ENCODE peak calls at places on chromosomes 12 and 14, in four cellular contexts. D is transverse colon, T is A549, H is ovary. R is an unnamed sample.

GRCh38 chr12:3752096-3752709 is 706 bp downstream of the CRACR2A start:
- DNase-seq in D (peak), T (no peak), H (peak), R (peak)

GRCh38 chr14:100406505-100407131 is 83.5 kb downstream of the SLC25A47 start:
- DNase-seq in D (peak), T (peak), H (no peak), R (peak)

GRCh38 chr14:103909531-103910261 is 18.6 kb upstream of the TDRD9 start:
- DNase-seq in D (no peak), T (no peak), H (no peak), R (no peak)

GRCh38 chr14:52356025-52356424 is 41.9 kb downstream of the PTGER2 start:
- DNase-seq in D (peak), T (peak), H (no peak), R (no peak)

GRCh38 chr14:99675951-99676350 is 8.1 kb upstream of the CYP46A1 start:
- DNase-seq in D (no peak), T (no peak), H (no peak), R (no peak)

GRCh38 chr12:42568952-42569916 is 20.3 kb downstream of the PRICKLE1 start:
- DNase-seq in D (no peak), T (peak), H (no peak), R (no peak)

GRCh38 chr14:69643430-69644200 is 32.2 kb downstream of the SUSD6 start:
- DNase-seq in D (peak), T (peak), H (no peak), R (peak)

GRCh38 chr14:74909911-74910310 is 13.1 kb downstream of the RPS6KL1 start:
- DNase-seq in D (no peak), T (no peak), H (no peak), R (no peak)

GRCh38 chr12:1911598-1912575 is 6.6 kb downstream of the CACNA2D4 start:
- DNase-seq in D (no peak), T (no peak), H (no peak), R (peak)

GRCh38 chr14:94412671-94413638 is 24.6 kb upstream of the SERPINA1 start:
- DNase-seq in D (no peak), T (peak), H (no peak), R (peak)

GRCh38 chr14:82045339-82045738 is 511.7 kb upstream of the SEL1L start:
- DNase-seq in D (no peak), T (no peak), H (no peak), R (no peak)

GRCh38 chr14:55731247-55731872 is 151.4 kb downstream of the KTN1 start:
- DNase-seq in D (no peak), T (no peak), H (no peak), R (no peak)

GRCh38 chr14:95489163-95489887 is 27.1 kb downstream of the SYNE3 start:
- DNase-seq in D (no peak), T (no peak), H (no peak), R (no peak)

GRCh38 chr14:28681681-28682080 is 84.9 kb upstream of the FOXG1 start:
- DNase-seq in D (no peak), T (no peak), H (no peak), R (no peak)

GRCh38 chr12:7078163-7078562 is 14.1 kb downstream of the C1R start:
- DNase-seq in D (no peak), T (peak), H (no peak), R (no peak)

GRCh38 chr14:103624860-103625259 is 4.2 kb upstream of the KLC1 start:
- DNase-seq in D (peak), T (peak), H (no peak), R (peak)

GRCh38 chr12:98970950-98971349 is 325.9 kb downstream of the APAF1 start:
- DNase-seq in D (no peak), T (no peak), H (no peak), R (no peak)

GRCh38 chr12:98968896-98969295 is 323.8 kb downstream of the APAF1 start:
- DNase-seq in D (no peak), T (no peak), H (no peak), R (no peak)

GRCh38 chr12:98973395-98973794 is 328.3 kb downstream of the APAF1 start:
- DNase-seq in D (no peak), T (peak), H (no peak), R (no peak)

GRCh38 chr12:98974767-98975381 is 329.8 kb downstream of the APAF1 start:
- DNase-seq in D (no peak), T (no peak), H (no peak), R (no peak)

DNA sequence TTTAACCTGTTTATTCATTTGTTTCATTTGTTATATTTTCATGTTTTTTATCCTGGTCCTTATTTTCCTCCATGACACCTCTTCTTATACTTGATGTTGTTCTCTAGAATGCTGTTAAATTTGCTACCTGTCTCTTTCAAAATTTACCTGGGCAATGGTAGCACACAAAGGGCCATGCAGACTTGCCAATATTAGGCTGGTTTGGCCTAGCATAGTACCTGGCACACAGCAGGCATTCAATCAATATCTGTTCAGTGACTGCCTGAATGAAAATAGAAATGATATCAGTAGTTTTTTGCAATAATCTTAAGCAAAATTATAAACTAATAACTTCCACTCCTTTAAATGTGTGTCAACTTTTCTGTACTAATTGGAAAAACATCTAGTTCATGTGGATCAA is 325.1 kb downstream of the APAF1 start:
- DNase-seq in D (no peak), T (no peak), H (no peak), R (no peak)
- H3K27ac ChIP-seq in D (no peak), T (no peak), H (no peak), R (no peak)

GRCh38 chr12:67981236-67982164 is 7.7 kb upstream of the IFNG-AS1 start:
- DNase-seq in D (no peak), T (peak), H (no peak), R (no peak)
- TF ChIP-seq EP300 in D (no peak), T (no peak), H (no peak), R (no peak)

GRCh38 chr12:38589310-38589632 is 272.7 kb downstream of the ALG10B start:
- DNase-seq in D (no peak), T (no peak), H (no peak), R (no peak)

GRCh38 chr12:38588618-38589309 is 272.2 kb downstream of the ALG10B start:
- DNase-seq in D (no peak), T (no peak), H (no peak), R (no peak)

GRCh38 chr12:38586652-38587219 is 270.2 kb downstream of the ALG10B start:
- DNase-seq in D (no peak), T (no peak), H (no peak), R (no peak)

GRCh38 chr12:38587594-38587993 is 271.0 kb downstream of the ALG10B start:
- DNase-seq in D (no peak), T (no peak), H (no peak), R (no peak)

DNA sequence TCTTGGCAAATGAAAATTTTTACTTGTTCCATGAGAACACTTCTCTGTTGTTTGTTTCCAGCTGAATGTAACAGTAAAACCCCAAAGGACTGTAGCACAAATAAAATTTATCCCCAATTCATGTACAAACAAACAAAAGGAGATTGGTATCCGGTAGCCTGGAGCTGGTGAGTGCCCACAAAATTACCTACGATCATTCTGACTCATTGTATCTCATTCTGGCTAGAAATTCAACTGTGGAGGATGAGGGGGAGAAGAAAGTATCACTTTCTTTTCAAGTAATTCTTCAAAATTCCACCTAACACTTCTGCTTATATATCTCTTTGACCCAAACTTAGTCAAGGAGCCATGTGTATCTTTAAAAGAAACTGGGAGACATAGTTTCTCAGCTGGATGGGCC is 268.5 kb downstream of the ALG10B start:
- DNase-seq in D (no peak), T (no peak), H (no peak), R (no peak)
- H3K27ac ChIP-seq in D (no peak), T (no peak), H (no peak), R (no peak)

DNA sequence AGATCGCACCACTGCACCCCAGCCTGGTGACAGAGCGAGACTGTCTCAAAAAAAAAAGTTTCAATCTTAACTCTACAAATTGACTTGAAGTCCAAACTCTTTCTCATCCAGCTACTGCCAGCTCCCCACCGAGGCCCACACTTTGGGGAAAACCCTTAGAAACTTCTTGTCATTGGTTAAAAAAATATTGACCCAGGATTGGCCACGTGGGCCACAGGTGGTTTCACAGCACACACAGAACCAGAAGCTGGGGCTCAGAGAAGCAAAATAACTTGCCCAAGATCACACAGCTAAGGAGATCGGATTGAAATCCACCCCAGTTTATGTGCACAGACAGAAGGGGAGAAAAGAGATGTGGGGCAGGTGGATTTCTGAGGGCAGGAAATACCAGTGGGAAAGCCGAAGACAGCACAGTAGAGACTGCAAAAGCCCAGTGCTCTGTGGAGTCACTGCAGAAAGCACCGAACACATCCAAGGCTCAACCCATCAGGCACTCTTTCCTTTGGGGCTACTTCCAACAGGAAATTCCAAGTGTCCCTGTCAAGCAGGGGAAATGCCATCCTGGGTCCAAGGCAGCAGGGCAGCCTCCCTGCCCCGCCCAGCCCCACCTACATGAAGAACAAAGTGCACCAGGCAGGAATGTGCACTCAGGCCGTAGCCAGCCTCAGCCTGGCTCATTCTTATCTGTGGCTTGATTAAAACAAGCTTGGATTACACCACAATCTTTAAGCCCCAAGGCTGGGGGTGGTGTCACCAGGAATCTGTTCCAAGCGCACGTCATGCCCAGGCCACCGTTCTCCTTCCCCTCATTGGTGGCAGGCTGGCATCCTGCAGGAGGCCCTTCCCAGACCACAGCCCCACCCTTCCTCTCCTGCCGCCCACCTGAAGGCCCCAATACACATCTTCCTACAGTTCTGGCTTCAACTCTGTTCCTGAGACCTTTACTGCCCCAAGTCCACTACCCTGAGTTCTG is 72.5 kb downstream of the ITPK1 start:
- DNase-seq in D (peak), T (peak), H (no peak), R (peak)
- TF ChIP-seq EP300 in D (peak), T (no peak), H (no peak), R (no peak)

GRCh38 chr12:128009108-128009507 is 257.9 kb upstream of the TMEM132C start:
- DNase-seq in D (no peak), T (no peak), H (no peak), R (no peak)
- H3K27ac ChIP-seq in D (no peak), T (no peak), H (no peak), R (no peak)

GRCh38 chr12:65327207-65328076 is 49.0 kb downstream of the MSRB3 start:
- DNase-seq in D (no peak), T (no peak), H (no peak), R (no peak)
- TF ChIP-seq EP300 in D (no peak), T (no peak), H (no peak), R (no peak)

DNA sequence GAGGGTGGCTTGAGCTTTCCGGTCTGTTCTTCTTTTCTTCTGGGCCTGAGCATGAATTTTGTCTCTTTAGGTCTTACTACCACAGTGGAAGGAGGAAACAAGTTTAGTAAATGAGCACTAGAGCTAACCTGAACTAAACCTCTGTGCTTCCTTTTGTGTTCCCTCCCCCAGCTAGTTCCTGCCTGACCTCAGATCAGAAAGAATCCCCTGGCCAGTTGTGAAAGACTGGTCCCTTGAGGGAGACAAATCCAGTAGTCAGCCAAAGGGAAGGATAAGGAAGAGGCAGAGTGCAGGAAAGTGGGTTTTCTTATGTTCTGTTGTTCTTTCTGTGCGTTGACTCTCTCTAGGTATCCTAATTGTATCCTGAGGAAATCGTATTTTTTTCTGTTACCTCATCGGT is 17.5 kb downstream of the ZNF664 start:
- DNase-seq in D (no peak), T (no peak), H (no peak), R (no peak)
- H3K27ac ChIP-seq in D (peak), T (no peak), H (no peak), R (peak)

GRCh38 chr12:120180975-120181374 is 13.5 kb downstream of the GCN1 start:
- DNase-seq in D (no peak), T (no peak), H (no peak), R (no peak)

GRCh38 chr12:120186654-120187053 is 7.9 kb downstream of the GCN1 start:
- DNase-seq in D (no peak), T (no peak), H (no peak), R (no peak)

GRCh38 chr12:120181991-120182631 is 12.4 kb downstream of the GCN1 start:
- DNase-seq in D (no peak), T (no peak), H (no peak), R (no peak)

DNA sequence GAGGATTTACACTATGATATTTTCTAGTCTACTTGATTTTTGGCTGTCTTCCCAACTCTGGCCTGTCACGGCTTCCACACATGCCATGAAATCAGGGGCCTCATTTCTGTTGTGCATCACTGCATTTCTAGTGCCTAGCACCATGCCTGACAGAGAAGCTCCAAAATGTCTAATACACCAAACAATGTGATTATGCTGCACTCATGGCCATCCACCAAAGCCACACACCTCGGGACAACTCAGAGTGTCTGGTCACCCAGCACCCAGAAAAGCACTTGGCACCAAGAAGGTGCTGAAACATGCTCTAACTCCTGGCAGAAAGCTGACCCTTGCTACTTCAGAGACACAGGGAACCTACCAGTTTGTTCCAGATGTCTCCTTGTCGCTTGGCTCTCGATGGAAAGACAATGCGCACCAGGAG is 11.3 kb downstream of the GCN1 start:
- DNase-seq in D (no peak), T (no peak), H (no peak), R (no peak)
- TF ChIP-seq EP300 in D (no peak), T (no peak), H (no peak), R (no peak)

R was measured in stomach.